ENCODE peak calls at places on chromosome 15, in ten cellular contexts. K, G, T, O, X, D, Z, L, R and I are unnamed samples.

GRCh38 chr15:24039683-24040082 is 352.6 kb upstream of the NDN start:
- DNase-seq in K (no peak), G (no peak), T (no peak), O (no peak), X (no peak), D (no peak), Z (no peak), L (no peak), R (no peak), I (no peak)

GRCh38 chr15:75174102-75174501 is 27.6 kb upstream of the C15orf39 start:
- DNase-seq in K (no peak), G (no peak), T (no peak), O (no peak), X (no peak), D (peak), Z (no peak), L (no peak), R (no peak), I (no peak)

GRCh38 chr15:94666553-94666952 is 435.2 kb downstream of the MCTP2 start:
- DNase-seq in K (no peak), G (no peak), T (no peak), O (no peak), X (no peak), D (no peak), Z (no peak), L (no peak), R (no peak), I (no peak)

GRCh38 chr15:41407341-41407740 is 5.0 kb upstream of the NDUFAF1 start:
- DNase-seq in K (no peak), G (no peak), T (no peak), O (no peak), X (no peak), D (no peak), Z (no peak), L (no peak), R (no peak), I (no peak)

GRCh38 chr15:86236721-86237121 is 157.1 kb downstream of the AGBL1 start:
- DNase-seq in K (no peak), G (no peak), T (no peak), O (no peak), X (no peak), D (no peak), Z (no peak), L (no peak), R (no peak), I (no peak)

GRCh38 chr15:34837246-34838016 is 42.1 kb upstream of the ACTC1 start:
- DNase-seq in K (peak), G (no peak), T (no peak), O (no peak), X (peak), D (no peak), Z (no peak), L (no peak), R (peak), I (no peak)

GRCh38 chr15:48394172-48394571 is 62.9 kb downstream of the DUT start:
- DNase-seq in K (no peak), G (no peak), T (no peak), O (no peak), X (no peak), D (peak), Z (peak), L (no peak), R (no peak), I (no peak)

GRCh38 chr15:66851226-66852063 is 149.4 kb downstream of the SMAD6 start:
- DNase-seq in K (peak), G (peak), T (peak), O (peak), X (peak), D (peak), Z (peak), L (peak), R (peak), I (peak)

GRCh38 chr15:68559342-68560310 is 19.2 kb upstream of the CORO2B start:
- DNase-seq in K (peak), G (peak), T (peak), O (peak), X (peak), D (peak), Z (peak), L (peak), R (peak), I (peak)